ENCODE peak calls at places on chromosomes 16 and 17, in seven cellular contexts. R is H9, C is IMR-90, G is neural progenitor cell, I is fibroblast of lung, L is MM.1S, E is PC-3. P is an unnamed sample.
A peak's percentile ranks its signal among the peaks of the same experiment; 100 is the strongest.

GRCh38 chr17:82892869-82893565 is 53.2 kb upstream of the ZNF750 start:
- DNase-seq in E (no peak), C (peak; percentile 8), I (peak; percentile 45), R (no peak), G (no peak), L (no peak), P (no peak)

GRCh38 chr16:85910073-85910853 is 11.3 kb downstream of the IRF8 start:
- DNase-seq in E (no peak), L (no peak), R (no peak), C (no peak), G (no peak), I (no peak), P (no peak)

GRCh38 chr16:63890072-63890471 is 1231.8 kb downstream of the CDH11 start:
- DNase-seq in L (no peak), I (peak; percentile 48), C (peak; percentile 4), G (no peak), E (peak; percentile 33), R (no peak), P (peak; percentile 30)

GRCh38 chr16:6835941-6836340 is 496.7 kb upstream of the RBFOX1 start:
- DNase-seq in G (no peak), I (no peak), R (no peak), L (no peak), E (no peak), C (no peak), P (no peak)

GRCh38 chr16:35319536-35320192 is 1860.3 kb downstream of the TP53TG3F start:
- DNase-seq in G (no peak), E (no peak), C (no peak), L (no peak), R (no peak), I (no peak), P (no peak)

GRCh38 chr17:39757931-39758873 is 20.5 kb downstream of the GRB7 start:
- DNase-seq in C (no peak), E (no peak), R (no peak), I (no peak), L (peak; percentile 87), G (no peak), P (peak; percentile 12)

GRCh38 chr17:8163978-8164814 is 1.4 kb upstream of the VAMP2 start:
- DNase-seq in L (no peak), I (peak; percentile 59), R (peak; percentile 72), G (no peak), C (peak; percentile 59), E (no peak), P (peak; percentile 87)

GRCh38 chr17:83186226-83186625 is 106.8 kb downstream of the METRNL start:
- DNase-seq in G (peak; percentile 32), R (peak; percentile 51), E (no peak), I (no peak), L (no peak), C (no peak), P (peak; percentile 16)

GRCh38 chr16:71526111-71526998 is at the start of gene CHST4:
- DNase-seq in L (no peak), R (peak; percentile 94), E (no peak), C (peak; percentile 57), G (peak; percentile 68), I (peak; percentile 25), P (peak; percentile 77)

GRCh38 chr16:82004651-82005490 is 6.4 kb downstream of the SDR42E1 start:
- DNase-seq in G (no peak), L (no peak), I (no peak), R (no peak), C (no peak), E (no peak), P (no peak)

GRCh38 chr17:48037036-48037881 is at the start of gene COPZ2:
- DNase-seq in E (no peak), C (peak; percentile 44), R (peak; percentile 69), G (peak; percentile 70), I (peak; percentile 51), L (peak; percentile 49), P (peak; percentile 91)

GRCh38 chr16:13316008-13316407 is 414.6 kb downstream of the SHISA9 start:
- DNase-seq in I (no peak), R (no peak), E (no peak), C (no peak), G (no peak), L (no peak), P (no peak)

GRCh38 chr16:77660311-77660710 is 62.0 kb upstream of the NUDT7 start:
- DNase-seq in E (peak; percentile 30), G (peak; percentile 62), I (peak; percentile 73), C (peak; percentile 52), L (no peak), R (peak; percentile 34), P (peak; percentile 70)
- H3K9ac ChIP-seq in E (no peak overlapping the region), G (no peak overlapping the region), I (no peak overlapping the region), C (no peak overlapping the region), L (no peak overlapping the region), R (no peak overlapping the region), P (no peak overlapping the region)

GRCh38 chr16:2857451-2858244 is at the start of gene PRSS22:
- DNase-seq in I (no peak), R (peak; percentile 74), C (peak; percentile 13), E (peak; percentile 66), L (no peak), G (peak; percentile 38), P (peak; percentile 25)
- H3K9ac ChIP-seq in I (no peak within 1 kb of the TSS), R (no peak within 1 kb of the TSS), C (no peak within 1 kb of the TSS), E (peak within 1 kb of the TSS; percentile 92), L (no peak within 1 kb of the TSS), G (no peak within 1 kb of the TSS), P (no peak within 1 kb of the TSS)

GRCh38 chr16:48611329-48612137 is 1.6 kb upstream of the N4BP1 start:
- DNase-seq in L (peak; percentile 50), E (no peak), I (no peak), G (no peak), R (peak; percentile 71), C (no peak), P (no peak)
- H3K9ac ChIP-seq in L (peak overlapping the region; percentile 25), E (no peak overlapping the region), I (no peak overlapping the region), G (no peak overlapping the region), R (no peak overlapping the region), C (no peak overlapping the region), P (no peak overlapping the region)

DNA sequence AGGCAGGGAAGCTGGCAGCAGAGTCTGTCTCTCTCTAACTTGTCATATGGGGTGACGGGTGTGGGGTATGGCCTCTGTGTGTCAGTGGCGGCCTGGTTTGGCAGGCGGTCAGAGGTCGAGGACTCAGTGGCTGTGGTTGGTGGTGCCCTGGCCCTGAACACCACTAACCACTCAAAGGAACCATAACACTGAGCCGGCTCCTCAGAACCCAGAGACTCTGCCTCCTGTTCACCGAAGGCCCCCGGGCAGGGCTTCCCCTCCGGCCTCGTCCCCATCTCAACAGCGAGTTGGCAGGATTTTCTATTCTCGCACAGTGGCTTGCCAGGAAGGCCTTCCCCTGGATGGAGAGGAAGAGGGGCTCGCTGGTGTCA is 638 bp downstream of the P2RX1 start:
- DNase-seq in L (peak; percentile 36), R (no peak), C (no peak), G (no peak), I (no peak), E (no peak), P (no peak)
- H3K9ac ChIP-seq in L (peak overlapping the region; percentile 95), R (no peak overlapping the region), C (no peak overlapping the region), G (no peak overlapping the region), I (no peak overlapping the region), E (no peak overlapping the region), P (no peak overlapping the region)

GRCh38 chr16:16021646-16021987 is 72.2 kb downstream of the ABCC1 start:
- DNase-seq in L (no peak), E (no peak), I (no peak), C (no peak), G (no peak), R (no peak), P (no peak)
- H3K9ac ChIP-seq in L (no peak overlapping the region), E (peak overlapping the region; percentile 5), I (no peak overlapping the region), C (peak overlapping the region; percentile 31), G (no peak overlapping the region), R (no peak overlapping the region), P (peak overlapping the region; percentile 66)

GRCh38 chr16:58195771-58196170 is 2.1 kb downstream of the CSNK2A2 start:
- DNase-seq in I (no peak), L (no peak), G (no peak), R (no peak), C (no peak), E (no peak), P (no peak)
- H3K9ac ChIP-seq in I (no peak overlapping the region), L (no peak overlapping the region), G (no peak overlapping the region), R (no peak overlapping the region), C (no peak overlapping the region), E (no peak overlapping the region), P (no peak overlapping the region)

GRCh38 chr16:66523861-66524354 is 26.0 kb downstream of the TK2 start:
- DNase-seq in C (no peak), G (no peak), R (no peak), E (no peak), L (peak; percentile 90), I (no peak), P (no peak)
- H3K9ac ChIP-seq in C (no peak overlapping the region), G (no peak overlapping the region), R (no peak overlapping the region), E (no peak overlapping the region), L (peak overlapping the region; percentile 66), I (no peak overlapping the region), P (no peak overlapping the region)

GRCh38 chr17:63934391-63935112 is 2.4 kb upstream of the CD79B start:
- DNase-seq in I (no peak), G (no peak), L (no peak), R (no peak), C (no peak), E (no peak), P (no peak)
- H3K9ac ChIP-seq in I (no peak overlapping the region), G (no peak overlapping the region), L (no peak overlapping the region), R (no peak overlapping the region), C (no peak overlapping the region), E (no peak overlapping the region), P (no peak overlapping the region)

P was measured in GM23248.